ENCODE peak calls at places on chromosomes 11 and 22, in four cellular contexts. J is small intestine, E is SK-N-SH, R is Peyer's patch. G is an unnamed sample.

GRCh38 chr11:61294717-61295595 is at the start of gene VWCE:
- DNase-seq in E (peak; percentile 89), J (peak; percentile 67), R (peak; percentile 73), G (peak; percentile 84)

GRCh38 chr22:49528420-49528720 is 299.3 kb downstream of the BRD1 start:
- DNase-seq in J (no peak), R (no peak), E (no peak), G (no peak)

GRCh38 chr11:63837027-63837688 is 1.8 kb upstream of the MARK2 start:
- DNase-seq in E (peak; percentile 78), J (peak; percentile 89), R (peak; percentile 70), G (peak; percentile 73)

GRCh38 chr11:120134106-120134930 is 3.6 kb downstream of the TRIM29 start:
- DNase-seq in J (no peak), E (peak; percentile 5), R (peak; percentile 23), G (peak; percentile 45)

GRCh38 chr11:120235024-120235628 is 4.8 kb upstream of the POU2F3 start:
- DNase-seq in J (peak; percentile 77), R (peak; percentile 87), E (peak; percentile 78), G (peak; percentile 86)

GRCh38 chr22:42227435-42227834 is 43.0 kb downstream of the TCF20 start:
- DNase-seq in R (no peak), E (no peak), J (no peak), G (no peak)

GRCh38 chr11:76044750-76045320 is 161.5 kb downstream of the WNT11 start:
- DNase-seq in R (no peak), E (no peak), J (no peak), G (no peak)

GRCh38 chr11:5690216-5690615 is 626 bp downstream of the TRIM22 start:
- DNase-seq in E (no peak), R (no peak), J (peak; percentile 36), G (no peak)

GRCh38 chr22:26568207-26568706 is 21.7 kb downstream of the TPST2 start:
- DNase-seq in J (no peak), R (no peak), E (no peak), G (no peak)

GRCh38 chr22:48907591-48907990 is 920.1 kb downstream of the BRD1 start:
- DNase-seq in E (no peak), R (no peak), J (no peak), G (peak; percentile 17)

GRCh38 chr11:10600570-10601248 is 32.2 kb upstream of the LYVE1 start:
- DNase-seq in J (no peak), R (no peak), E (no peak), G (no peak)

GRCh38 chr11:125990244-125990643 is 44.4 kb downstream of the VSIG10L2 start:
- DNase-seq in R (no peak), J (no peak), E (no peak), G (no peak)

GRCh38 chr11:113877673-113878060 is 2.3 kb upstream of the USP28 start:
- DNase-seq in E (no peak), R (no peak), J (no peak), G (no peak)
- H3K27ac ChIP-seq in E (no peak overlapping the region), R (no peak overlapping the region), J (no peak overlapping the region), G (no peak overlapping the region)

DNA sequence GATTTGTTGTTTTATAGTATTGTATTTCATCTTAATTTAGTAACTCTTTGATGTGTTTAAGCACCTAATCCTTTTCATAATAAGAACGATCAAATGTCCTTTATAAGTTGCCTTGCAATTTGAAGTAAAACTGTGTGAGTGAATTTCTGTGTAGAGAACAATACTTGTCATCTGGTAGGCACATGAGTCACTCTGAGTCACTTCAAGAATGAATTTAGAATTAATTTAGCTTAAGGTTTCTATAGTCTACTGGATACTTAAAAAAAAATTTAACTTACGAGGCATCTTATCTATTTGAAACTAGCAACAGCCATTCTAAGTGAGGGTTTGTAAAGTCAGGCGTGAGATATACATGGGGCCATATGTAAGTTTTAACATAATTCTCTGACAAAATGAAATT is 85.0 kb downstream of the C22orf31 start:
- DNase-seq in J (no peak), R (no peak), E (no peak), G (no peak)
- H3K4me1 ChIP-seq in J (peaks cover 3% of the 10 kb centered on the region), R (peaks cover 6% of the 10 kb centered on the region), E (peaks cover 12% of the 10 kb centered on the region), G (peaks cover 14% of the 10 kb centered on the region)

GRCh38 chr22:37803195-37803635 is 4.5 kb upstream of the GCAT start:
- DNase-seq in E (no peak), J (peak; percentile 66), R (no peak), G (no peak)

GRCh38 chr22:37804502-37804885 is 3.2 kb upstream of the GCAT start:
- DNase-seq in J (no peak), R (peak; percentile 55), E (peak; percentile 73), G (no peak)

GRCh38 chr22:37803636-37804371 is 3.9 kb upstream of the GCAT start:
- DNase-seq in E (no peak), J (no peak), R (no peak), G (no peak)

GRCh38 chr22:37801946-37802309 is 5.8 kb upstream of the GCAT start:
- DNase-seq in J (peak; percentile 59), R (peak; percentile 63), E (peak; percentile 69), G (no peak)

DNA sequence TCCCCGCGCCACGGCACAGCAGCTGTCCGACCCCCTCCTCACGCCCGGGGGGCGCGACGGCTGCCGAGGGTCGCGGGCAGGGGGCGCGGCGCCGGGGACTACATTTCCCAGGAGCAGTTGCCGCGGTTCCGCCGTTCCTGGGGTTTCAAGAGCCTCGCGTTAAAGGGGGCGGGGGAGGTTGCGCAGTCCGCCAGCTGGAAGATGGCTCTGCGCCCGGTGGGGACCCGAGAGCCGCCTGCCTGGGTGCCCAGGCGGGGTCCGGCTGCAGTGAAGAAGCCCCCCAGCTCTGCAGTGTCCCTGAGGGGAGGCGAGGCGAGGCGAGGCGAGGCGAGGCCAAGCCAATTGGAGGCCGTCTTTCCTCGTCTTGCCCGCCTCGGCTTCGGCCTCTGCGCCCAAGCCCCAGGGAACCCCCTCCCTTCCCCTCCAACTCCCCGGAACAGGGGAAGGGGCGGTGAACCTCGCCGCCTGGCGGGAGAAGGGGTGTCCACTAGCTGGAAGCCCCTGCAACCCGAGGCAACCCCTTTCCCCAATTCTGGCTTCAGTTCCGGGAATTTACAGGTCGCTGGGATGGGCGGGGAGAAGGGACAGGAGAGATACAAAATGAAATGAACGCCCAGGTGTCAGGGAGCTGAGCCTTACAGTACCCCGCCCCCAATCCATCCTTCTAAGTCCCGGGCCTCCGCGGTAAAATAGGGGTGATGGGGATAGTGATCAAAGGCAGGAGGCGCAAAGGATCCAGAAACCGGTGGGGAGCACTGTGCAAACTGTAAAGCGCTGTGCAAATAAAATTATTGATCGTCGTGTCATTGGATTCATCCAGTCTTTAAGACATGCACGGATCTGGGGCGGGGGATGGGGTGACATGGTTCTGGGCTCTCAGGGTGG is 5.2 kb upstream of the GCAT start:
- DNase-seq in E (peak; percentile 92), R (peak; percentile 80), J (peak; percentile 57), G (peak; percentile 86)
- H3K27ac ChIP-seq in E (no peak overlapping the region), R (peak overlapping the region; percentile 58), J (peak overlapping the region; percentile 84), G (peak overlapping the region; percentile 77)

GRCh38 chr11:128584253-128584652 is 3.1 kb downstream of the ETS1 start:
- DNase-seq in J (no peak), E (no peak), R (no peak), G (no peak)
- H3K4me1 ChIP-seq in J (no peaks in the 10 kb centered on the region), E (no peaks in the 10 kb centered on the region), R (no peaks in the 10 kb centered on the region), G (peaks cover 20% of the 10 kb centered on the region)

GRCh38 chr22:24473278-24473677 is 21.9 kb upstream of the UPB1 start:
- DNase-seq in J (no peak), R (no peak), E (no peak), G (no peak)
- H3K27ac ChIP-seq in J (no peak overlapping the region), R (no peak overlapping the region), E (peak overlapping the region; percentile 96), G (no peak overlapping the region)

G was measured in upper lobe of right lung.